ENCODE peak calls at places on chromosomes 5 and 9, in five cellular contexts. Z is hepatic stellate cell, I is left ventricle myocardium inferior, Q is nephron progenitor cell, N is colonic mucosa. P is an unnamed sample.

GRCh38 chr5:112653638-112654037 is 84.0 kb upstream of the APC start:
- DNase-seq in I (no peak), N (no peak), Z (no peak), Q (no peak), P (no peak)

GRCh38 chr5:15938961-15939360 is 240.6 kb downstream of the MARCHF11 start:
- DNase-seq in I (no peak), Z (peak; percentile 61), Q (no peak), N (no peak), P (no peak)

GRCh38 chr5:80711938-80712337 is 57.2 kb upstream of the DHFR start:
- DNase-seq in Q (peak; percentile 29), Z (peak; percentile 32), N (no peak), I (no peak), P (no peak)

GRCh38 chr9:127980056-127980705 is 608 bp downstream of the EEIG1 start:
- DNase-seq in N (peak; percentile 72), I (no peak), Z (no peak), Q (peak; percentile 66), P (peak; percentile 60)

GRCh38 chr5:116009806-116010205 is 22.5 kb upstream of the ARL14EPL start:
- DNase-seq in I (no peak), Z (no peak), Q (no peak), N (no peak), P (no peak)

GRCh38 chr9:33288828-33289483 is 1.4 kb upstream of the NFX1 start:
- DNase-seq in I (no peak), N (no peak), Z (no peak), Q (peak; percentile 7), P (no peak)

GRCh38 chr5:100520348-100520747 is 14.8 kb upstream of the FAM174A start:
- DNase-seq in I (no peak), Z (no peak), Q (no peak), N (no peak), P (no peak)

GRCh38 chr5:149132474-149132873 is 8.8 kb upstream of the ABLIM3 start:
- DNase-seq in Z (no peak), Q (no peak), N (no peak), I (no peak), P (no peak)